ENCODE peak calls at places on chromosome 7, in five cellular contexts. Y, U, S, D and O are unnamed samples.

GRCh38 chr7:4806983-4807625 is 31.7 kb downstream of the AP5Z1 start:
- DNase-seq in S (no peak), Y (no peak), U (no peak), D (no peak), O (no peak)

GRCh38 chr7:5470721-5471311 is 47.2 kb upstream of the TNRC18 start:
- DNase-seq in U (peak; percentile 72), Y (no peak), D (no peak), S (no peak), O (peak; percentile 79)

GRCh38 chr7:111741811-111742240 is 179.5 kb upstream of the IMMP2L start:
- DNase-seq in U (peak; percentile 33), S (peak; percentile 20), Y (peak; percentile 33), D (peak; percentile 38), O (peak; percentile 54)

GRCh38 chr7:47771301-47771989 is 176.8 kb downstream of the PKD1L1 start:
- DNase-seq in U (no peak), S (no peak), D (no peak), Y (no peak), O (no peak)

GRCh38 chr7:1668486-1668931 is 1.6 kb upstream of the ELFN1 start:
- DNase-seq in D (no peak), S (no peak), U (no peak), Y (no peak), O (peak; percentile 71)

GRCh38 chr7:66043681-66044497 is 31.7 kb upstream of the ASL start:
- DNase-seq in D (peak; percentile 41), U (peak; percentile 27), S (no peak), Y (peak; percentile 28), O (peak; percentile 75)

GRCh38 chr7:1934017-1934416 is 263.9 kb downstream of the ELFN1 start:
- DNase-seq in D (no peak), Y (no peak), U (no peak), S (no peak), O (no peak)

GRCh38 chr7:157318015-157318706 is 18.6 kb upstream of the DNAJB6 start:
- DNase-seq in S (no peak), U (no peak), Y (no peak), D (no peak), O (peak; percentile 60)

GRCh38 chr7:22613466-22613865 is 113.5 kb upstream of the STEAP1B start:
- DNase-seq in Y (no peak), S (no peak), D (no peak), U (no peak), O (no peak)